ENCODE peak calls at places on chromosomes 13 and 19, in eight cellular contexts. F, I, B, C, E, G, Z and O are unnamed samples.
A peak's percentile ranks its signal among the peaks of the same experiment; 100 is the strongest.

GRCh38 chr19:3506384-3507340 is 551 bp downstream of the FZR1 start:
- DNase-seq in B (no peak), E (peak; percentile 35), Z (no peak), G (no peak), I (no peak), C (no peak), F (peak; percentile 63), O (peak; percentile 24)

GRCh38 chr13:40206241-40207109 is 460.0 kb downstream of the FOXO1 start:
- DNase-seq in F (no peak), B (no peak), G (no peak), C (no peak), E (peak; percentile 40), I (peak; percentile 7), Z (no peak), O (peak; percentile 80)

GRCh38 chr19:35079826-35080225 is 35.8 kb upstream of the FXYD3 start:
- DNase-seq in B (no peak), G (no peak), F (no peak), C (no peak), Z (no peak), I (no peak), E (no peak), O (no peak)

GRCh38 chr13:29402168-29402621 is 193.3 kb downstream of the SLC7A1 start:
- DNase-seq in C (no peak), Z (no peak), G (no peak), E (no peak), I (peak; percentile 44), B (no peak), F (no peak), O (peak; percentile 30)

GRCh38 chr13:104953588-104953987 is 1581.9 kb downstream of the EFNB2 start:
- DNase-seq in I (no peak), Z (no peak), E (no peak), C (no peak), B (no peak), F (no peak), G (no peak), O (peak; percentile 88)

GRCh38 chr19:38920529-38921419 is 8.8 kb upstream of the CCER2 start:
- DNase-seq in Z (no peak), C (no peak), G (no peak), F (no peak), I (no peak), B (no peak), E (no peak), O (no peak)

GRCh38 chr13:41960195-41960699 is 662 bp downstream of the VWA8 start:
- DNase-seq in I (peak; percentile 29), Z (no peak), F (no peak), G (no peak), B (no peak), E (no peak), C (peak; percentile 9), O (peak; percentile 34)

GRCh38 chr19:31139871-31140505 is 209.2 kb downstream of the TSHZ3 start:
- DNase-seq in E (no peak), Z (no peak), G (no peak), C (no peak), F (no peak), I (peak; percentile 90), B (no peak), O (peak; percentile 78)

GRCh38 chr19:10333758-10334339 is 520 bp upstream of the RAVER1 start:
- DNase-seq in B (no peak), F (no peak), E (no peak), G (no peak), I (no peak), C (peak; percentile 61), Z (no peak), O (peak; percentile 18)

GRCh38 chr13:91878491-91878890 is 480.1 kb downstream of the GPC5 start:
- DNase-seq in B (no peak), I (no peak), C (no peak), E (no peak), F (no peak), Z (no peak), G (no peak), O (no peak)

GRCh38 chr19:33397536-33398360 is 24.2 kb downstream of the CEBPG start:
- DNase-seq in I (no peak), C (no peak), B (peak; percentile 46), F (peak; percentile 23), E (no peak), Z (no peak), G (no peak), O (no peak)

GRCh38 chr13:110297011-110297410 is 9.9 kb downstream of the COL4A1 start:
- DNase-seq in Z (no peak), B (no peak), I (no peak), C (no peak), G (no peak), E (no peak), F (no peak), O (no peak)

GRCh38 chr19:30333291-30334065 is 38.7 kb upstream of the ZNF536 start:
- DNase-seq in I (no peak), Z (no peak), E (no peak), C (no peak), G (no peak), F (no peak), B (no peak), O (no peak)

GRCh38 chr13:85693889-85694511 is 105.2 kb downstream of the SLITRK6 start:
- DNase-seq in F (no peak), B (no peak), E (no peak), I (peak; percentile 44), G (no peak), Z (no peak), C (no peak), O (peak; percentile 15)

GRCh38 chr13:49935171-49936084 is 712 bp downstream of the SPRYD7 start:
- DNase-seq in B (no peak), E (peak; percentile 49), F (peak; percentile 41), C (peak; percentile 54), G (peak; percentile 3), I (peak; percentile 50), Z (peak; percentile 1), O (peak; percentile 62)

GRCh38 chr13:77406644-77407440 is 79.9 kb upstream of the MYCBP2 start:
- DNase-seq in C (no peak), B (no peak), Z (no peak), G (no peak), E (no peak), F (no peak), I (no peak), O (no peak)

GRCh38 chr19:45779231-45780145 is 2.8 kb downstream of the DMPK start:
- DNase-seq in B (peak; percentile 94), G (peak; percentile 58), I (no peak), Z (peak; percentile 82), F (peak; percentile 93), C (peak; percentile 89), E (peak; percentile 92), O (peak; percentile 64)

GRCh38 chr19:45498411-45499195 is at the start of gene PPM1N:
- DNase-seq in G (peak; percentile 60), C (peak; percentile 54), Z (no peak), E (peak; percentile 75), B (peak; percentile 48), F (no peak), I (peak; percentile 17), O (peak; percentile 53)

GRCh38 chr13:49643003-49643651 is 14.8 kb downstream of the ARL11 start:
- DNase-seq in I (no peak), E (no peak), G (no peak), F (no peak), B (no peak), C (no peak), Z (no peak), O (no peak)